ENCODE peak calls at places on chromosomes 3 and 15, in seven cellular contexts. E is activated CD8-positive, alpha-beta memory T cell treated with anti-CD3 and anti-CD28 coated beads, Interleukin-2, amount 50 U/mL, for 4 hours; H is HTR-8/SVneo; U is kidney glomerular epithelial cell; Z is NCI-H510A treated with DMSO at 0.1 percent for 48 hours; B is EH; D is sciatic nerve. L is an unnamed sample.

GRCh38 chr3:21894459-21895083 is 143.6 kb upstream of the ZNF385D start:
- DNase-seq in D (no peak), B (peak; percentile 33), H (peak; percentile 2), U (peak; percentile 39), Z (no peak), E (no peak), L (peak; percentile 3)

GRCh38 chr3:14914777-14915113 is 32.6 kb upstream of the NR2C2 start:
- DNase-seq in D (no peak), B (no peak), E (no peak), U (no peak), Z (no peak), H (no peak), L (no peak)

GRCh38 chr3:37810788-37811187 is 50.9 kb upstream of the CTDSPL start:
- DNase-seq in D (no peak), E (no peak), H (no peak), B (no peak), Z (no peak), U (no peak), L (no peak)

GRCh38 chr15:79853492-79854328 is 43.1 kb downstream of the MTHFS start:
- DNase-seq in H (peak; percentile 57), D (peak; percentile 72), B (peak; percentile 87), U (peak; percentile 77), E (peak; percentile 65), Z (peak; percentile 64), L (peak; percentile 77)

GRCh38 chr15:76866716-76867321 is 38.3 kb downstream of the SCAPER start:
- DNase-seq in U (peak; percentile 22), B (peak; percentile 55), H (peak; percentile 15), Z (no peak), E (no peak), D (no peak), L (peak; percentile 56)

GRCh38 chr15:37791693-37792092 is 142.7 kb upstream of the TMCO5A start:
- DNase-seq in B (no peak), D (no peak), E (no peak), Z (no peak), U (no peak), H (no peak), L (no peak)

GRCh38 chr15:59140422-59141226 is 35.7 kb downstream of the CCNB2 start:
- DNase-seq in H (no peak), D (no peak), Z (no peak), U (peak; percentile 76), E (no peak), B (no peak), L (no peak)

GRCh38 chr3:88180398-88180999 is 30.7 kb downstream of the C3orf38 start:
- DNase-seq in Z (no peak), H (peak; percentile 27), E (peak; percentile 17), B (peak; percentile 68), U (no peak), D (no peak), L (peak; percentile 59)

GRCh38 chr3:185789134-185789533 is 35.7 kb downstream of the IGF2BP2 start:
- DNase-seq in E (no peak), H (no peak), Z (no peak), D (no peak), U (no peak), B (no peak), L (no peak)

GRCh38 chr3:129481783-129482332 is 41.8 kb downstream of the IFT122 start:
- DNase-seq in D (peak; percentile 70), E (no peak), H (no peak), Z (no peak), B (peak; percentile 75), U (no peak), L (no peak)

GRCh38 chr3:43411429-43411828 is 125.1 kb downstream of the SNRK start:
- DNase-seq in B (no peak), E (no peak), Z (no peak), D (no peak), H (no peak), U (no peak), L (no peak)

GRCh38 chr15:90903733-90904536 is 833 bp downstream of the MAN2A2 start:
- DNase-seq in E (no peak), Z (peak; percentile 70), D (peak; percentile 54), U (no peak), B (peak; percentile 11), H (no peak), L (peak; percentile 24)

GRCh38 chr15:57565326-57565725 is 26.4 kb upstream of the MYZAP start:
- DNase-seq in Z (peak; percentile 28), E (no peak), U (no peak), B (no peak), H (no peak), D (no peak), L (no peak)

GRCh38 chr3:77348244-77348855 is 308.5 kb downstream of the ROBO2 start:
- DNase-seq in D (no peak), Z (no peak), E (no peak), H (no peak), B (peak; percentile 61), U (no peak), L (peak; percentile 37)

GRCh38 chr3:242986-243706 is 46.6 kb downstream of the CHL1 start:
- DNase-seq in D (no peak), U (peak; percentile 50), E (no peak), H (no peak), B (no peak), Z (peak; percentile 1), L (no peak)

GRCh38 chr15:66703540-66703941 is 1.5 kb downstream of the SMAD6 start:
- DNase-seq in Z (no peak), H (no peak), B (peak; percentile 58), U (no peak), D (peak; percentile 69), E (no peak), L (peak; percentile 50)

GRCh38 chr15:42384597-42384996 is 25.3 kb downstream of the CAPN3 start:
- DNase-seq in E (no peak), Z (no peak), D (no peak), H (no peak), B (no peak), U (no peak), L (no peak)

GRCh38 chr3:155492841-155493240 is 199.4 kb upstream of the STRIT1 start:
- DNase-seq in U (no peak), Z (no peak), E (no peak), D (no peak), H (no peak), B (no peak), L (no peak)

GRCh38 chr15:68177747-68178146 is 27.4 kb downstream of the CALML4 start:
- DNase-seq in D (no peak), H (no peak), Z (no peak), E (no peak), U (no peak), B (peak; percentile 68), L (peak; percentile 47)

GRCh38 chr3:160755776-160756304 is at the start of gene PPM1L:
- DNase-seq in H (peak; percentile 32), E (peak; percentile 65), U (peak; percentile 62), D (peak; percentile 76), Z (peak; percentile 77), B (peak; percentile 61), L (peak; percentile 62)